ENCODE peak calls at places on chromosomes 5 and 9, in seven cellular contexts. Z, G, T, F, I, A and U are unnamed samples.
A peak's percentile ranks its signal among the peaks of the same experiment; 100 is the strongest.

GRCh38 chr5:73448072-73448432 is 525 bp downstream of the FOXD1 start:
- DNase-seq in Z (no peak), G (no peak), T (no peak), F (no peak), I (no peak), A (peak; percentile 35), U (no peak)

GRCh38 chr5:77133061-77133758 is 46.1 kb upstream of the ZBED3 start:
- DNase-seq in Z (no peak), G (no peak), T (peak; percentile 86), F (peak; percentile 60), I (peak; percentile 95), A (no peak), U (no peak)

GRCh38 chr9:85715587-85715986 is 26.2 kb downstream of the AGTPBP1 start:
- DNase-seq in Z (no peak), G (no peak), T (no peak), F (no peak), I (no peak), A (no peak), U (no peak)

GRCh38 chr9:4086119-4087088 is 213.5 kb downstream of the GLIS3 start:
- DNase-seq in Z (no peak), G (no peak), T (no peak), F (no peak), I (no peak), A (no peak), U (no peak)

GRCh38 chr5:118042076-118042475 is 946.3 kb downstream of the DTWD2 start:
- DNase-seq in Z (no peak), G (no peak), T (no peak), F (no peak), I (no peak), A (no peak), U (no peak)

GRCh38 chr5:123297866-123298265 is 125.3 kb downstream of the CEP120 start:
- DNase-seq in Z (no peak), G (no peak), T (no peak), F (no peak), I (no peak), A (no peak), U (no peak)

GRCh38 chr9:88173378-88173999 is 35.2 kb upstream of the SPATA31C2 start:
- DNase-seq in Z (no peak), G (no peak), T (no peak), F (peak; percentile 61), I (peak; percentile 80), A (peak; percentile 59), U (no peak)

GRCh38 chr5:141560141-141560540 is 58.7 kb downstream of the DIAPH1 start:
- DNase-seq in Z (no peak), G (no peak), T (no peak), F (peak; percentile 5), I (no peak), A (no peak), U (no peak)

GRCh38 chr5:154395407-154396106 is 50.2 kb upstream of the SAP30L start:
- DNase-seq in Z (no peak), G (no peak), T (no peak), F (peak; percentile 20), I (no peak), A (no peak), U (no peak)

GRCh38 chr9:130895481-130896232 is 955 bp downstream of the QRFP start:
- DNase-seq in Z (no peak), G (no peak), T (no peak), F (no peak), I (no peak), A (no peak), U (no peak)

GRCh38 chr5:10632110-10632903 is 68.4 kb downstream of the ANKRD33B start:
- DNase-seq in Z (no peak), G (no peak), T (no peak), F (no peak), I (no peak), A (peak; percentile 74), U (peak; percentile 64)

GRCh38 chr5:157463621-157464407 is 3.8 kb downstream of the NIPAL4 start:
- DNase-seq in Z (no peak), G (no peak), T (no peak), F (no peak), I (peak; percentile 59), A (no peak), U (no peak)

GRCh38 chr5:132354381-132354780 is 15.1 kb upstream of the SLC22A5 start:
- DNase-seq in Z (no peak), G (no peak), T (no peak), F (no peak), I (no peak), A (no peak), U (no peak)

GRCh38 chr9:95102572-95102971 is 214.9 kb downstream of the FANCC start:
- DNase-seq in Z (no peak), G (no peak), T (no peak), F (no peak), I (no peak), A (no peak), U (no peak)

GRCh38 chr5:41270423-41271251 is 57.3 kb upstream of the C6 start:
- DNase-seq in Z (no peak), G (no peak), T (peak; percentile 51), F (peak; percentile 58), I (peak; percentile 60), A (no peak), U (no peak)

GRCh38 chr9:136019681-136020060 is 58.5 kb upstream of the UBAC1 start:
- DNase-seq in Z (no peak), G (no peak), T (no peak), F (no peak), I (no peak), A (no peak), U (no peak)

GRCh38 chr9:94056442-94056974 is 27.8 kb upstream of the PTPDC1 start:
- DNase-seq in Z (no peak), G (no peak), T (no peak), F (no peak), I (peak; percentile 87), A (no peak), U (no peak)

GRCh38 chr5:95957804-95958203 is 3.8 kb downstream of the ELL2 start:
- DNase-seq in Z (no peak), G (no peak), T (no peak), F (no peak), I (no peak), A (no peak), U (no peak)

GRCh38 chr9:34046784-34047379 is 1.8 kb downstream of the UBAP2 start:
- DNase-seq in Z (no peak), G (no peak), T (no peak), F (no peak), I (no peak), A (no peak), U (no peak)

GRCh38 chr5:133873936-133874585 is 94.4 kb downstream of the C5orf15 start:
- DNase-seq in Z (no peak), G (no peak), T (no peak), F (no peak), I (peak; percentile 10), A (peak; percentile 26), U (no peak)

GRCh38 chr9:69389437-69389995 is 64.5 kb downstream of the ENTREP1 start:
- DNase-seq in Z (peak; percentile 86), G (no peak), T (no peak), F (no peak), I (no peak), A (no peak), U (no peak)

GRCh38 chr5:124697912-124698690 is 48.3 kb downstream of the ZNF608 start:
- DNase-seq in Z (no peak), G (no peak), T (no peak), F (no peak), I (peak; percentile 11), A (no peak), U (no peak)

GRCh38 chr5:53956632-53957031 is 353.7 kb downstream of the ARL15 start:
- DNase-seq in Z (no peak), G (no peak), T (no peak), F (no peak), I (no peak), A (no peak), U (no peak)

GRCh38 chr5:73151733-73152410 is 21.1 kb upstream of the TMEM174 start:
- DNase-seq in Z (no peak), G (no peak), T (no peak), F (no peak), I (no peak), A (no peak), U (no peak)

GRCh38 chr9:109198736-109199384 is 31.8 kb upstream of the FRRS1L start:
- DNase-seq in Z (no peak), G (no peak), T (no peak), F (no peak), I (no peak), A (no peak), U (no peak)

GRCh38 chr9:130343445-130343918 is 77.9 kb downstream of the HMCN2 start:
- DNase-seq in Z (no peak), G (no peak), T (no peak), F (no peak), I (no peak), A (peak; percentile 62), U (no peak)

GRCh38 chr9:137095664-137096517 is 9.1 kb downstream of the MAN1B1 start:
- DNase-seq in Z (no peak), G (no peak), T (no peak), F (peak; percentile 10), I (no peak), A (peak; percentile 88), U (no peak)

GRCh38 chr5:72557147-72557501 is 49.9 kb upstream of the ZNF366 start:
- DNase-seq in Z (no peak), G (no peak), T (no peak), F (no peak), I (no peak), A (no peak), U (no peak)